ENCODE peak calls at places on chromosomes 5 and 9, in eight cellular contexts. U is mammary epithelial cell, T is psoas muscle, N is AG04450, F is heart right ventricle, G is sigmoid colon, I is H9, Y is heart left ventricle. O is an unnamed sample.

GRCh38 chr9:91395553-91396470 is 27.8 kb downstream of the NFIL3 start:
- DNase-seq in U (peak; percentile 85), T (no peak), N (peak; percentile 47), F (no peak), G (no peak), I (no peak), Y (no peak), O (peak; percentile 59)

GRCh38 chr5:119411935-119412623 is 40.2 kb upstream of the HSD17B4 start:
- DNase-seq in U (peak; percentile 71), T (peak; percentile 58), N (peak; percentile 52), F (peak; percentile 21), G (peak; percentile 69), I (peak; percentile 71), Y (peak; percentile 33), O (peak; percentile 81)

GRCh38 chr5:119322948-119323629 is 32.7 kb upstream of the TNFAIP8 start:
- DNase-seq in U (peak; percentile 19), T (no peak), N (no peak), F (no peak), G (no peak), I (no peak), Y (no peak), O (no peak)

GRCh38 chr9:76466299-76466605 is 7.3 kb downstream of the GCNT1 start:
- DNase-seq in U (no peak), T (no peak), N (no peak), F (no peak), G (no peak), I (no peak), Y (no peak), O (no peak)

GRCh38 chr9:6644346-6645152 is 980 bp downstream of the GLDC start:
- DNase-seq in U (no peak), T (no peak), N (no peak), F (no peak), G (no peak), I (no peak), Y (no peak), O (no peak)

GRCh38 chr9:79969866-79970265 is 398.1 kb downstream of the TLE4 start:
- DNase-seq in U (no peak), T (no peak), N (no peak), F (no peak), G (no peak), I (no peak), Y (no peak), O (no peak)

GRCh38 chr5:174191076-174191475 is 145.6 kb downstream of the NSG2 start:
- DNase-seq in U (no peak), T (no peak), N (no peak), F (no peak), G (no peak), I (no peak), Y (no peak), O (no peak)

GRCh38 chr5:16578474-16578883 is 38.3 kb downstream of the RETREG1 start:
- DNase-seq in U (no peak), T (no peak), N (no peak), F (no peak), G (no peak), I (no peak), Y (no peak), O (no peak)

GRCh38 chr5:96067902-96068614 is 106.4 kb upstream of the ELL2 start:
- DNase-seq in U (peak; percentile 94), T (no peak), N (peak; percentile 68), F (no peak), G (no peak), I (no peak), Y (no peak), O (peak; percentile 97)

GRCh38 chr5:67248703-67249589 is 52.3 kb upstream of the CD180 start:
- DNase-seq in U (peak; percentile 95), T (no peak), N (no peak), F (no peak), G (no peak), I (no peak), Y (no peak), O (no peak)

GRCh38 chr5:143229896-143230675 is 173.4 kb downstream of the NR3C1 start:
- DNase-seq in U (no peak), T (no peak), N (no peak), F (no peak), G (peak; percentile 32), I (no peak), Y (no peak), O (no peak)

GRCh38 chr5:172868924-172869565 is 35.0 kb downstream of the ERGIC1 start:
- DNase-seq in U (peak; percentile 76), T (peak; percentile 95), N (no peak), F (peak; percentile 80), G (peak; percentile 98), I (no peak), Y (peak; percentile 79), O (peak; percentile 93)

GRCh38 chr5:177524941-177525655 is 8.3 kb upstream of the DDX41 start:
- DNase-seq in U (no peak), T (peak; percentile 71), N (no peak), F (peak; percentile 57), G (peak; percentile 60), I (no peak), Y (no peak), O (no peak)
- H3K27ac ChIP-seq in U (no peak overlapping the region), T (peak overlapping the region; percentile 80), N (no peak overlapping the region), F (peak overlapping the region; percentile 25), G (peak overlapping the region; percentile 13), I (no peak overlapping the region), Y (no peak overlapping the region), O (no peak overlapping the region)

GRCh38 chr9:113956901-113957777 is 81.0 kb downstream of the ZNF618 start:
- DNase-seq in U (peak; percentile 6), T (no peak), N (no peak), F (no peak), G (no peak), I (no peak), Y (no peak), O (peak; percentile 11)
- H3K27ac ChIP-seq in U (no peak overlapping the region), T (no peak overlapping the region), N (peak overlapping the region; percentile 89), F (no peak overlapping the region), G (no peak overlapping the region), I (no peak overlapping the region), Y (no peak overlapping the region), O (peak overlapping the region; percentile 79)

DNA sequence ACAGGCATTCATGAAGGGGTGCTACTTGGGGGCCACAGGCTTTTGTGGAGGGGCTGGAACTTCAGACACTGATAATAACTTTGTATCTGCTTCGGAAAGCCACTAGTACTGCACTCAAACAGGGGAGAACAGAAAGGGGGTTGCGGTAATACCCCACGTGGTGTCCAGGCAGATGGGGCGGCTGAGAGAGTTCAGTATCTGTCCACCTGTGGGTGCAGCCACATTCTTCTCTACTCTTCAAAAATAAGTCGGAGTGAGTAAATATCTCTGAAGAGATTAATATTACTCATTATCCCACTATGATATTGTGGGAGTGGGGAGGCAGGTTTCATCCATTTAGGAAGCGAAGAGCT is 102.1 kb upstream of the SSBP2 start:
- DNase-seq in U (no peak), T (no peak), N (no peak), F (no peak), G (no peak), I (no peak), Y (no peak), O (no peak)
- H3K27ac ChIP-seq in U (no peak overlapping the region), T (peak overlapping the region; percentile 95), N (peak overlapping the region; percentile 31), F (peak overlapping the region; percentile 90), G (peak overlapping the region; percentile 88), I (peak overlapping the region; percentile 78), Y (no peak overlapping the region), O (no peak overlapping the region)

DNA sequence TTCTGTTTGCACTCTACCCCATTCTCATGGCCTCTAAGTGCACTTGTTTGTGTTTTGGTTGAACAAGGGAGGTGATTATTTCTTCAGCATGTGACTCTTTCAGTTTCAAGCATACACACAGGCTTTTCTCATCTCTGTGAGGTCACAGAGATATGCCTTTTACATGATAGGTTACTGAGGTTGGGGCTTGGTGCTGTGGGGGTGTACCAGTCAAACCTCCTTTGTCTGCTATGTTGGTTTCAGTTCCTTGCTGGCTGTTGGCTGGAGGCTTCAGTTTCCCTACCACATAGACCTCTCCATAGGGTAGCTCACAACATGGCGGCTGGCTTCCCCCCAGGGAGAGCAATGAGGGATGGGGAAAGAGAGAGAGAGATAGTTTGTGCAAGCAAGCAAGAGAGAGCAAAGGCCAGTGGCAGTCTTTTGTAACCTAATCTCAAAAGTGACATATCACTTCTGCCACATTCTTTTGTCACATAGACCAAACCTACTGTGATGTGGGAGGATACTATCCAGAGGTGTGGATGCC is 96.7 kb upstream of the SEMA6A start:
- DNase-seq in U (no peak), T (no peak), N (no peak), F (no peak), G (no peak), I (no peak), Y (no peak), O (no peak)
- H3K27ac ChIP-seq in U (no peak overlapping the region), T (no peak overlapping the region), N (no peak overlapping the region), F (no peak overlapping the region), G (no peak overlapping the region), I (no peak overlapping the region), Y (no peak overlapping the region), O (no peak overlapping the region)

GRCh38 chr5:131867524-131867923 is 70.7 kb upstream of the FNIP1 start:
- DNase-seq in U (no peak), T (no peak), N (no peak), F (no peak), G (no peak), I (no peak), Y (no peak), O (no peak)

DNA sequence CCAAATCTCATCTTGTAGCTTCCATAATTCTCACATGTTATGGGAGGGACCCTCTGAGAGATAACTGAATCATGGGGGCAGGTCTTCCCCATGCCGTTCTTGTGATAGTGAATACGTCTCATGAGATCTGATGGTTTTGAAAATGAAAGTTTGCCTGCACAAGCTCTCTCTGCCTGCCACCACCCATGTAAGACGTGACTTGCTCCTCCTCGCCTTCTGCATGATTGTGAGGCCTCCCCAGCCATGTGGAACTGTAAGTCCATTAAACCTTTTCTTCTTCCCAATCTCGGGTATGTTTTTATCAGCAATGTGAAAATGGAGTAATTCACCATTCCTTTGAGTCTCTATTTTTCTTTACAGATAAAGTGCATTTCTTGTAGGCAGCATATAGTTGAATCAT is 66.9 kb upstream of the FNIP1 start:
- DNase-seq in U (no peak), T (no peak), N (no peak), F (no peak), G (no peak), I (no peak), Y (no peak), O (no peak)
- H3K27ac ChIP-seq in U (no peak overlapping the region), T (no peak overlapping the region), N (no peak overlapping the region), F (no peak overlapping the region), G (no peak overlapping the region), I (no peak overlapping the region), Y (no peak overlapping the region), O (no peak overlapping the region)

GRCh38 chr5:122726990-122727616 is 47.8 kb upstream of the SNX2 start:
- DNase-seq in U (peak; percentile 69), T (no peak), N (no peak), F (no peak), G (no peak), I (no peak), Y (no peak), O (peak; percentile 61)
- H3K27ac ChIP-seq in U (peak overlapping the region; percentile 11), T (no peak overlapping the region), N (no peak overlapping the region), F (no peak overlapping the region), G (no peak overlapping the region), I (no peak overlapping the region), Y (no peak overlapping the region), O (peak overlapping the region; percentile 45)

O was measured in brain microvascular endothelial cell.